ENCODE peak calls at places on chromosomes 6 and 20, in four cellular contexts. O, P, D and W are unnamed samples.

GRCh38 chr6:33118525-33119123 is 42.8 kb downstream of the HLA-DPB1 start:
- DNase-seq in O (no peak), P (no peak), D (no peak), W (peak)

GRCh38 chr6:148423601-148424270 is 81.1 kb downstream of the SASH1 start:
- DNase-seq in O (no peak), P (no peak), D (no peak), W (peak)

GRCh38 chr6:142816024-142816423 is 129.0 kb downstream of the HIVEP2 start:
- DNase-seq in O (no peak), P (no peak), D (no peak), W (no peak)

GRCh38 chr6:103783344-103783743 is 1076.4 kb downstream of the HACE1 start:
- DNase-seq in O (no peak), P (no peak), D (no peak), W (peak)

GRCh38 chr20:50001784-50002311 is 19.1 kb downstream of the SNAI1 start:
- DNase-seq in O (no peak), P (no peak), D (no peak), W (no peak)

GRCh38 chr6:118808794-118809668 is 84.9 kb upstream of the ASF1A start:
- DNase-seq in O (no peak), P (no peak), D (no peak), W (no peak)

GRCh38 chr6:150600302-150601017 is 775 bp downstream of the PLEKHG1 start:
- DNase-seq in O (no peak), P (peak), D (peak), W (peak)

GRCh38 chr20:62364911-62365736 is 2.0 kb downstream of the LAMA5 start:
- DNase-seq in O (peak), P (no peak), D (no peak), W (no peak)

GRCh38 chr6:19999319-20000191 is 162.4 kb downstream of the ID4 start:
- DNase-seq in O (no peak), P (peak), D (no peak), W (no peak)

GRCh38 chr6:41334482-41335023 is 855 bp upstream of the NCR2 start:
- DNase-seq in O (peak), P (no peak), D (no peak), W (no peak)

GRCh38 chr6:111764238-111765182 is 108.7 kb downstream of the FYN start:
- DNase-seq in O (peak), P (peak), D (no peak), W (no peak)

GRCh38 chr6:166436195-166437139 is 53.7 kb upstream of the MPC1 start:
- DNase-seq in O (no peak), P (no peak), D (no peak), W (no peak)

GRCh38 chr20:50589548-50590347 is 79.6 kb downstream of the PTPN1 start:
- DNase-seq in O (no peak), P (no peak), D (no peak), W (no peak)

GRCh38 chr6:32790306-32790705 is 26.5 kb downstream of the HLA-DOB start:
- DNase-seq in O (no peak), P (no peak), D (no peak), W (no peak)

GRCh38 chr6:12595161-12595792 is 121.3 kb upstream of the PHACTR1 start:
- DNase-seq in O (no peak), P (no peak), D (no peak), W (peak)

GRCh38 chr20:55461519-55461918 is 543.8 kb downstream of the CBLN4 start:
- DNase-seq in O (no peak), P (no peak), D (no peak), W (no peak)

GRCh38 chr6:131780600-131780999 is 27.2 kb upstream of the ENPP1 start:
- DNase-seq in O (no peak), P (no peak), D (no peak), W (no peak)

GRCh38 chr6:80021591-80021990 is 17.1 kb downstream of the TTK start:
- DNase-seq in O (no peak), P (no peak), D (no peak), W (no peak)

GRCh38 chr6:29628419-29629281 is 4.3 kb downstream of the GABBR1 start:
- DNase-seq in O (no peak), P (peak), D (peak), W (peak)

GRCh38 chr20:51542894-51543788 is 622 bp upstream of the NFATC2 start:
- DNase-seq in O (no peak), P (no peak), D (no peak), W (no peak)